ENCODE peak calls at places on chromosomes 6 and 20, in seven cellular contexts. One of them, this sample, is unnamed.

GRCh38 chr6:6556738-6557503 is 31.6 kb upstream of the LY86 start:
- DNase-seq in nephron progenitor cell: peak
- DNase-seq in activated CD4-positive, CD25-positive, alpha-beta regulatory T cell: no peak
- DNase-seq in DMS153: peak
- DNase-seq in amniotic stem cell: no peak
- DNase-seq in psoas muscle: no peak
- DNase-seq in iris pigment epithelial cell: peak
- DNase-seq in this sample: peak

GRCh38 chr20:1644101-1644962 is 13.2 kb downstream of the SIRPG start:
- DNase-seq in nephron progenitor cell: no peak
- DNase-seq in activated CD4-positive, CD25-positive, alpha-beta regulatory T cell: no peak
- DNase-seq in DMS153: no peak
- DNase-seq in amniotic stem cell: no peak
- DNase-seq in psoas muscle: no peak
- DNase-seq in iris pigment epithelial cell: no peak
- DNase-seq in this sample: no peak

GRCh38 chr6:89640804-89641203 is 2.3 kb upstream of the LYRM2 start:
- DNase-seq in nephron progenitor cell: no peak
- DNase-seq in activated CD4-positive, CD25-positive, alpha-beta regulatory T cell: no peak
- DNase-seq in DMS153: no peak
- DNase-seq in amniotic stem cell: no peak
- DNase-seq in psoas muscle: no peak
- DNase-seq in iris pigment epithelial cell: peak
- DNase-seq in this sample: no peak

GRCh38 chr6:130578713-130579112 is 212.9 kb downstream of the TMEM200A start:
- DNase-seq in nephron progenitor cell: no peak
- DNase-seq in activated CD4-positive, CD25-positive, alpha-beta regulatory T cell: no peak
- DNase-seq in DMS153: no peak
- DNase-seq in amniotic stem cell: no peak
- DNase-seq in psoas muscle: no peak
- DNase-seq in iris pigment epithelial cell: no peak
- DNase-seq in this sample: no peak

GRCh38 chr20:3614509-3614908 is 48.7 kb downstream of the GFRA4 start:
- DNase-seq in nephron progenitor cell: no peak
- DNase-seq in activated CD4-positive, CD25-positive, alpha-beta regulatory T cell: no peak
- DNase-seq in DMS153: no peak
- DNase-seq in amniotic stem cell: no peak
- DNase-seq in psoas muscle: no peak
- DNase-seq in iris pigment epithelial cell: peak
- DNase-seq in this sample: no peak

GRCh38 chr20:55744896-55745295 is 260.4 kb downstream of the CBLN4 start:
- DNase-seq in nephron progenitor cell: no peak
- DNase-seq in activated CD4-positive, CD25-positive, alpha-beta regulatory T cell: no peak
- DNase-seq in DMS153: no peak
- DNase-seq in amniotic stem cell: no peak
- DNase-seq in psoas muscle: no peak
- DNase-seq in iris pigment epithelial cell: no peak
- DNase-seq in this sample: no peak

GRCh38 chr6:20404641-20405032 is 3.0 kb downstream of the E2F3 start:
- DNase-seq in nephron progenitor cell: peak
- DNase-seq in activated CD4-positive, CD25-positive, alpha-beta regulatory T cell: peak
- DNase-seq in DMS153: peak
- DNase-seq in amniotic stem cell: no peak
- DNase-seq in psoas muscle: no peak
- DNase-seq in iris pigment epithelial cell: peak
- DNase-seq in this sample: peak

GRCh38 chr20:59829415-59830106 is 103.9 kb downstream of the SYCP2 start:
- DNase-seq in nephron progenitor cell: no peak
- DNase-seq in activated CD4-positive, CD25-positive, alpha-beta regulatory T cell: no peak
- DNase-seq in DMS153: no peak
- DNase-seq in amniotic stem cell: no peak
- DNase-seq in psoas muscle: no peak
- DNase-seq in iris pigment epithelial cell: no peak
- DNase-seq in this sample: no peak

GRCh38 chr20:14830466-14830865 is 493.1 kb upstream of the FLRT3 start:
- DNase-seq in nephron progenitor cell: no peak
- DNase-seq in activated CD4-positive, CD25-positive, alpha-beta regulatory T cell: no peak
- DNase-seq in DMS153: peak
- DNase-seq in amniotic stem cell: no peak
- DNase-seq in psoas muscle: no peak
- DNase-seq in iris pigment epithelial cell: no peak
- DNase-seq in this sample: no peak

GRCh38 chr6:88843040-88843439 is 120.4 kb downstream of the RNGTT start:
- DNase-seq in nephron progenitor cell: no peak
- DNase-seq in activated CD4-positive, CD25-positive, alpha-beta regulatory T cell: no peak
- DNase-seq in DMS153: no peak
- DNase-seq in amniotic stem cell: peak
- DNase-seq in psoas muscle: no peak
- DNase-seq in iris pigment epithelial cell: peak
- DNase-seq in this sample: no peak

GRCh38 chr20:62953839-62954703 is 1.6 kb downstream of the SLC17A9 start:
- DNase-seq in nephron progenitor cell: peak
- DNase-seq in activated CD4-positive, CD25-positive, alpha-beta regulatory T cell: no peak
- DNase-seq in DMS153: peak
- DNase-seq in amniotic stem cell: no peak
- DNase-seq in psoas muscle: peak
- DNase-seq in iris pigment epithelial cell: peak
- DNase-seq in this sample: no peak

GRCh38 chr6:18742406-18742805 is 355.3 kb downstream of the RNF144B start:
- DNase-seq in nephron progenitor cell: no peak
- DNase-seq in activated CD4-positive, CD25-positive, alpha-beta regulatory T cell: no peak
- DNase-seq in DMS153: no peak
- DNase-seq in amniotic stem cell: no peak
- DNase-seq in psoas muscle: no peak
- DNase-seq in iris pigment epithelial cell: peak
- DNase-seq in this sample: no peak

GRCh38 chr6:34908194-34908593 is 19.1 kb downstream of the ANKS1A start:
- DNase-seq in nephron progenitor cell: no peak
- DNase-seq in activated CD4-positive, CD25-positive, alpha-beta regulatory T cell: no peak
- DNase-seq in DMS153: no peak
- DNase-seq in amniotic stem cell: no peak
- DNase-seq in psoas muscle: no peak
- DNase-seq in iris pigment epithelial cell: no peak
- DNase-seq in this sample: no peak

GRCh38 chr6:166501246-166501645 is 85.2 kb downstream of the RAMACL start:
- DNase-seq in nephron progenitor cell: no peak
- DNase-seq in activated CD4-positive, CD25-positive, alpha-beta regulatory T cell: no peak
- DNase-seq in DMS153: no peak
- DNase-seq in amniotic stem cell: no peak
- DNase-seq in psoas muscle: no peak
- DNase-seq in iris pigment epithelial cell: no peak
- DNase-seq in this sample: no peak

GRCh38 chr6:104540743-104541142 is 319.0 kb downstream of the HACE1 start:
- DNase-seq in nephron progenitor cell: no peak
- DNase-seq in activated CD4-positive, CD25-positive, alpha-beta regulatory T cell: no peak
- DNase-seq in DMS153: no peak
- DNase-seq in amniotic stem cell: peak
- DNase-seq in psoas muscle: no peak
- DNase-seq in iris pigment epithelial cell: peak
- DNase-seq in this sample: no peak

GRCh38 chr20:45318386-45318939 is 10.4 kb upstream of the MATN4 start:
- DNase-seq in nephron progenitor cell: no peak
- DNase-seq in activated CD4-positive, CD25-positive, alpha-beta regulatory T cell: no peak
- DNase-seq in DMS153: no peak
- DNase-seq in amniotic stem cell: no peak
- DNase-seq in psoas muscle: no peak
- DNase-seq in iris pigment epithelial cell: no peak
- DNase-seq in this sample: no peak

GRCh38 chr6:55445648-55446204 is 118.5 kb downstream of the GFRAL start:
- DNase-seq in nephron progenitor cell: peak
- DNase-seq in activated CD4-positive, CD25-positive, alpha-beta regulatory T cell: no peak
- DNase-seq in DMS153: no peak
- DNase-seq in amniotic stem cell: no peak
- DNase-seq in psoas muscle: no peak
- DNase-seq in iris pigment epithelial cell: peak
- DNase-seq in this sample: peak

This sample was measured in HTR-8/SVneo.